ENCODE peak calls at places on chromosomes 4 and X, in five cellular contexts. One of them, this sample, is unnamed.

GRCh38 chr4:150244600-150244999 is 166.4 kb downstream of the DCLK2 start:
- DNase-seq in neural progenitor cell: no peak
- DNase-seq in endothelial cell of umbilical vein: no peak
- DNase-seq in PC-3: peak
- DNase-seq in SK-N-SH: no peak
- DNase-seq in this sample: no peak

GRCh38 chrX:3129256-3129655 is 88.0 kb downstream of the ARSF start:
- DNase-seq in endothelial cell of umbilical vein: no peak
- DNase-seq in neural progenitor cell: no peak
- DNase-seq in SK-N-SH: no peak
- DNase-seq in PC-3: no peak
- DNase-seq in this sample: no peak

GRCh38 chr4:85548116-85548515 is 73.2 kb downstream of the ARHGAP24 start:
- DNase-seq in endothelial cell of umbilical vein: no peak
- DNase-seq in SK-N-SH: peak
- DNase-seq in PC-3: no peak
- DNase-seq in neural progenitor cell: no peak
- DNase-seq in this sample: no peak

GRCh38 chr4:177131736-177132135 is 177.9 kb upstream of the NEIL3 start:
- DNase-seq in endothelial cell of umbilical vein: no peak
- DNase-seq in PC-3: no peak
- DNase-seq in neural progenitor cell: no peak
- DNase-seq in SK-N-SH: no peak
- DNase-seq in this sample: no peak

GRCh38 chr4:108255203-108255747 is 86.5 kb upstream of the LEF1 start:
- DNase-seq in PC-3: no peak
- DNase-seq in SK-N-SH: peak
- DNase-seq in endothelial cell of umbilical vein: no peak
- DNase-seq in neural progenitor cell: no peak
- DNase-seq in this sample: no peak

GRCh38 chrX:73855546-73855945 is 292.5 kb downstream of the CHIC1 start:
- DNase-seq in endothelial cell of umbilical vein: peak
- DNase-seq in SK-N-SH: peak
- DNase-seq in neural progenitor cell: peak
- DNase-seq in PC-3: peak
- DNase-seq in this sample: no peak

GRCh38 chrX:46551494-46552128 is 6.4 kb upstream of the ZNF674 start:
- DNase-seq in neural progenitor cell: peak
- DNase-seq in endothelial cell of umbilical vein: no peak
- DNase-seq in PC-3: peak
- DNase-seq in SK-N-SH: no peak
- DNase-seq in this sample: no peak

GRCh38 chr4:120155287-120155686 is 88.6 kb upstream of the MAD2L1 start:
- DNase-seq in endothelial cell of umbilical vein: no peak
- DNase-seq in neural progenitor cell: no peak
- DNase-seq in SK-N-SH: no peak
- DNase-seq in PC-3: no peak
- DNase-seq in this sample: no peak

GRCh38 chr4:3313556-3314228 is 20.9 kb downstream of the RGS12 start:
- DNase-seq in neural progenitor cell: no peak
- DNase-seq in SK-N-SH: no peak
- DNase-seq in PC-3: no peak
- DNase-seq in endothelial cell of umbilical vein: no peak
- DNase-seq in this sample: peak

GRCh38 chrX:136250191-136251041 is 784 bp downstream of the MAP7D3 start:
- DNase-seq in neural progenitor cell: peak
- DNase-seq in endothelial cell of umbilical vein: peak
- DNase-seq in SK-N-SH: no peak
- DNase-seq in PC-3: no peak
- DNase-seq in this sample: no peak

GRCh38 chrX:13535371-13535770 is 34.0 kb upstream of the EGFL6 start:
- DNase-seq in neural progenitor cell: no peak
- DNase-seq in PC-3: no peak
- DNase-seq in endothelial cell of umbilical vein: no peak
- DNase-seq in SK-N-SH: no peak
- DNase-seq in this sample: no peak

GRCh38 chrX:8366491-8366890 is 98.1 kb upstream of the VCX3B start:
- DNase-seq in endothelial cell of umbilical vein: no peak
- DNase-seq in PC-3: no peak
- DNase-seq in neural progenitor cell: no peak
- DNase-seq in SK-N-SH: no peak
- DNase-seq in this sample: no peak

DNA sequence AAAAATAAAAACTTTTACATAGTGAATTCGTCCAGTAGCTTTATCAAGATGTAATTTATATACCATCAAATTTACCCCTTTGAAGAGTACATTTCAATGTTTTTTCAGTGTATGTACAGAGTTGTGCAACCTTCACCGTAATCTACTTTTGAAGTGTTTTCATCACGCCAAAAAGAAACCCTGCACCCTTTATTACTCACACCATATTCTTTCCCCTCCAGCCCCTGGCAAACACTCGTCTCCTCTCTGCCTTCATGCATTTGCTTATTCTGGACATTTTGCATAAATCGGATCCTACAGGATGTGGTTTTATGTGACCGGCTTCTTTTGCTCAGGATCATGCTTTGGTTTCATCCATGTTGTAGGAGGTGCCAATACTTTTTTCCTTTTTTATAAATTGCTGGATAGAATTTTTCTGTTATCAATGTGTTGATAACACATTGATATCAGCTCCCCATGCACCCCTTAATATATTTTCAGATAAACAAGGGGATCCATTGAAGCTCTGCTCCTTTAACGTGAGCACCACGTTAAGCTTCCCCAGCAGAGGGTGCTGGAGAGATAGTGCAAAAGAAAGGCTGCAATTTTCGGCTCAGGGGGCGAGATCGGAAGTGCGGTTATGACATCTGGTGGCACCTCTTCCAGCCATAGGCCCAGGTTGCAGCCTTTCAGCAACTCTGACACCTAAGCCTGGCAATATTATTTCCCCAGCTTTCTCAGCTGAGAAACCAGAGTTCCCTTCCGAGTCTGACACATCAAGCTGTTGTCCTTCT is 100.1 kb upstream of the VCX3B start:
- DNase-seq in neural progenitor cell: peak
- DNase-seq in PC-3: peak
- DNase-seq in SK-N-SH: peak
- DNase-seq in endothelial cell of umbilical vein: no peak
- DNase-seq in this sample: no peak
- TF ChIP-seq CTCF in neural progenitor cell: peak
- TF ChIP-seq CTCF in PC-3: peak
- TF ChIP-seq CTCF in SK-N-SH: peak
- TF ChIP-seq CTCF in endothelial cell of umbilical vein: peak
- TF ChIP-seq CTCF in this sample: no peak

GRCh38 chrX:39855748-39856129 is 242.0 kb downstream of the BCOR start:
- DNase-seq in PC-3: peak
- DNase-seq in endothelial cell of umbilical vein: peak
- DNase-seq in SK-N-SH: no peak
- DNase-seq in neural progenitor cell: no peak
- DNase-seq in this sample: no peak
- H3K9ac ChIP-seq in PC-3: no peak
- H3K9ac ChIP-seq in endothelial cell of umbilical vein: no peak
- H3K9ac ChIP-seq in SK-N-SH: no peak
- H3K9ac ChIP-seq in neural progenitor cell: no peak
- H3K9ac ChIP-seq in this sample: no peak

GRCh38 chr4:6687947-6688878 is 5.5 kb upstream of the S100P start:
- DNase-seq in SK-N-SH: no peak
- DNase-seq in PC-3: peak
- DNase-seq in endothelial cell of umbilical vein: no peak
- DNase-seq in neural progenitor cell: no peak
- DNase-seq in this sample: no peak
- TF ChIP-seq CTCF in SK-N-SH: no peak
- TF ChIP-seq CTCF in PC-3: no peak
- TF ChIP-seq CTCF in endothelial cell of umbilical vein: no peak
- TF ChIP-seq CTCF in neural progenitor cell: no peak
- TF ChIP-seq CTCF in this sample: no peak

GRCh38 chr4:33283818-33284217 is 2563.6 kb downstream of the PCDH7 start:
- DNase-seq in SK-N-SH: no peak
- DNase-seq in PC-3: no peak
- DNase-seq in endothelial cell of umbilical vein: no peak
- DNase-seq in neural progenitor cell: no peak
- DNase-seq in this sample: no peak
- H3K9ac ChIP-seq in SK-N-SH: no peak
- H3K9ac ChIP-seq in PC-3: no peak
- H3K9ac ChIP-seq in endothelial cell of umbilical vein: no peak
- H3K9ac ChIP-seq in neural progenitor cell: no peak
- H3K9ac ChIP-seq in this sample: no peak

GRCh38 chrX:121641560-121641959 is 594.1 kb downstream of the GLUD2 start:
- DNase-seq in PC-3: peak
- DNase-seq in SK-N-SH: no peak
- DNase-seq in endothelial cell of umbilical vein: no peak
- DNase-seq in neural progenitor cell: no peak
- DNase-seq in this sample: no peak
- TF ChIP-seq CTCF in PC-3: no peak
- TF ChIP-seq CTCF in SK-N-SH: no peak
- TF ChIP-seq CTCF in endothelial cell of umbilical vein: no peak
- TF ChIP-seq CTCF in neural progenitor cell: no peak
- TF ChIP-seq CTCF in this sample: no peak

GRCh38 chr4:113586072-113586471 is 175.5 kb downstream of the CAMK2D start:
- DNase-seq in neural progenitor cell: no peak
- DNase-seq in SK-N-SH: no peak
- DNase-seq in endothelial cell of umbilical vein: no peak
- DNase-seq in PC-3: no peak
- DNase-seq in this sample: no peak
- H3K9ac ChIP-seq in neural progenitor cell: no peak
- H3K9ac ChIP-seq in SK-N-SH: no peak
- H3K9ac ChIP-seq in endothelial cell of umbilical vein: no peak
- H3K9ac ChIP-seq in PC-3: no peak
- H3K9ac ChIP-seq in this sample: no peak

DNA sequence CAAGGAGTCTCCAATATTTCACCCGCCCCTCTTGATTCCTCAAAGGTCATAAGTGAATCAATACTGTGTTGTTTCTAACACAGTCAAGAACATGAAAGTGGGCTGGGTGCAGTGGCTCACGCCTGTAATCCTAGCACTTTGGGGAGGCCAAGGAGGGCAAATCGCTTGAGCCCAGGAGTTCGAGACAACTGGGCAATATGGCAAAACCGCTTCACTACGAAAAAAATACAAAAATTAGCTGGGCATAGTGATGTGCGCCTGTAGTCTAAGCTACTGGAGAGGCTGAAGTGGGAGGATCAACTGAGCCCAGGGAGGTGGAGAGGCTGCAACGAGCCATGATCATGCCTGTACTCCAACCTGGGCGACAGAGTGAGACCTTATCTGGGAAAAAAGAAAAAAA is 3.4 kb downstream of the ACSL1 start:
- DNase-seq in neural progenitor cell: no peak
- DNase-seq in endothelial cell of umbilical vein: no peak
- DNase-seq in SK-N-SH: no peak
- DNase-seq in PC-3: no peak
- DNase-seq in this sample: no peak
- TF ChIP-seq CTCF in neural progenitor cell: no peak
- TF ChIP-seq CTCF in endothelial cell of umbilical vein: no peak
- TF ChIP-seq CTCF in SK-N-SH: no peak
- TF ChIP-seq CTCF in PC-3: no peak
- TF ChIP-seq CTCF in this sample: no peak

GRCh38 chr4:4427886-4428285 is 41.0 kb downstream of the NSG1 start:
- DNase-seq in endothelial cell of umbilical vein: no peak
- DNase-seq in SK-N-SH: no peak
- DNase-seq in PC-3: no peak
- DNase-seq in neural progenitor cell: no peak
- DNase-seq in this sample: no peak
- H3K9ac ChIP-seq in endothelial cell of umbilical vein: no peak
- H3K9ac ChIP-seq in SK-N-SH: no peak
- H3K9ac ChIP-seq in PC-3: no peak
- H3K9ac ChIP-seq in neural progenitor cell: no peak
- H3K9ac ChIP-seq in this sample: no peak